ENCODE peak calls at places on chromosomes 13 and 19, in four cellular contexts. One of them, this sample, is unnamed.

GRCh38 chr19:48967346-48968178 is 2.5 kb downstream of the FTL start:
- DNase-seq in IMR-90: peak
- DNase-seq in neuronal stem cell: no peak
- DNase-seq in H1: no peak
- DNase-seq in this sample: peak

GRCh38 chr13:42548731-42549554 is 25.0 kb upstream of the TNFSF11 start:
- DNase-seq in IMR-90: no peak
- DNase-seq in neuronal stem cell: no peak
- DNase-seq in H1: no peak
- DNase-seq in this sample: no peak

GRCh38 chr13:110498765-110499164 is 62.8 kb downstream of the RAB20 start:
- DNase-seq in IMR-90: no peak
- DNase-seq in neuronal stem cell: no peak
- DNase-seq in H1: no peak
- DNase-seq in this sample: no peak

GRCh38 chr13:60402022-60402421 is 5.0 kb downstream of the TDRD3 start:
- DNase-seq in IMR-90: peak
- DNase-seq in neuronal stem cell: no peak
- DNase-seq in H1: no peak
- DNase-seq in this sample: no peak

GRCh38 chr19:1474765-1475351 is 4.2 kb downstream of the C19orf25 start:
- DNase-seq in IMR-90: no peak
- DNase-seq in neuronal stem cell: no peak
- DNase-seq in H1: no peak
- DNase-seq in this sample: no peak

GRCh38 chr19:29587518-29587986 is 18.5 kb upstream of the POP4 start:
- DNase-seq in IMR-90: peak
- DNase-seq in neuronal stem cell: no peak
- DNase-seq in H1: no peak
- DNase-seq in this sample: no peak

GRCh38 chr13:35514801-35515502 is 38.5 kb upstream of the MAB21L1 start:
- DNase-seq in IMR-90: no peak
- DNase-seq in neuronal stem cell: no peak
- DNase-seq in H1: no peak
- DNase-seq in this sample: no peak

GRCh38 chr13:50365300-50365682 is 350.0 kb downstream of the KCNRG start:
- DNase-seq in IMR-90: no peak
- DNase-seq in neuronal stem cell: no peak
- DNase-seq in H1: no peak
- DNase-seq in this sample: no peak

GRCh38 chr13:50123862-50124535 is 108.8 kb downstream of the KCNRG start:
- DNase-seq in IMR-90: peak
- DNase-seq in neuronal stem cell: peak
- DNase-seq in H1: peak
- DNase-seq in this sample: peak

GRCh38 chr19:19460761-19461265 is 54.5 kb downstream of the TSSK6 start:
- DNase-seq in IMR-90: peak
- DNase-seq in neuronal stem cell: no peak
- DNase-seq in H1: no peak
- DNase-seq in this sample: peak

GRCh38 chr19:4754248-4754647 is 30.6 kb upstream of the DPP9 start:
- DNase-seq in IMR-90: peak
- DNase-seq in neuronal stem cell: no peak
- DNase-seq in H1: no peak
- DNase-seq in this sample: no peak

GRCh38 chr13:35768551-35768950 is 292.1 kb upstream of the MAB21L1 start:
- DNase-seq in IMR-90: peak
- DNase-seq in neuronal stem cell: no peak
- DNase-seq in H1: no peak
- DNase-seq in this sample: no peak

GRCh38 chr19:49591731-49592485 is 926 bp downstream of the PRR12 start:
- DNase-seq in IMR-90: peak
- DNase-seq in neuronal stem cell: no peak
- DNase-seq in H1: peak
- DNase-seq in this sample: peak

GRCh38 chr13:71634605-71635443 is 232.2 kb downstream of the DACH1 start:
- DNase-seq in IMR-90: peak
- DNase-seq in neuronal stem cell: no peak
- DNase-seq in H1: no peak
- DNase-seq in this sample: no peak

GRCh38 chr13:40409278-40409677 is 257.2 kb downstream of the FOXO1 start:
- DNase-seq in IMR-90: no peak
- DNase-seq in neuronal stem cell: no peak
- DNase-seq in H1: no peak
- DNase-seq in this sample: no peak

GRCh38 chr19:46475976-46476375 is 4.6 kb upstream of the PNMA8A start:
- DNase-seq in IMR-90: peak
- DNase-seq in neuronal stem cell: no peak
- DNase-seq in H1: no peak
- DNase-seq in this sample: no peak

GRCh38 chr19:51297406-51297805 is 14.0 kb upstream of the IGLON5 start:
- DNase-seq in IMR-90: no peak
- DNase-seq in neuronal stem cell: no peak
- DNase-seq in H1: no peak
- DNase-seq in this sample: no peak

DNA sequence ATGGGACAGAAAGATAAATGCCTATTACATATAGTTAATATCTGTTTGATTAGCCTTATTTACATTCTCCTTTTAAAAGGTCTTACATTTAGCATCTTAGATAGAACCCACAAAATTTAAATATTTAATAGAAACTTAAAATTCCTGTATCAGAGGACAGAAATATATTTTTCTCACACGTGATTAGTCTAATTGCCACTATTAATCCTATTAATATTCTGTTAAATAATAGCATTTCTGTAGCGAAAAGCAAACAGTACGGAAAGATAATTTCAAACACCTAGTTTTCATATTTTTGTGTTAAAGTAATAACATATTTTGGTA is 380 bp upstream of the ZNF30 start:
- DNase-seq in IMR-90: no peak
- DNase-seq in neuronal stem cell: no peak
- DNase-seq in H1: no peak
- DNase-seq in this sample: no peak
- H3K9ac ChIP-seq in IMR-90: peak
- H3K9ac ChIP-seq in neuronal stem cell: no peak
- H3K9ac ChIP-seq in H1: no peak
- H3K9ac ChIP-seq in this sample: no peak

GRCh38 chr13:30667014-30667413 is 49.3 kb downstream of the USPL1 start:
- DNase-seq in IMR-90: no peak
- DNase-seq in neuronal stem cell: no peak
- DNase-seq in H1: no peak
- DNase-seq in this sample: no peak

GRCh38 chr13:30673669-30674521 is 56.2 kb downstream of the USPL1 start:
- DNase-seq in IMR-90: peak
- DNase-seq in neuronal stem cell: peak
- DNase-seq in H1: peak
- DNase-seq in this sample: peak

GRCh38 chr13:30668305-30668704 is 50.6 kb downstream of the USPL1 start:
- DNase-seq in IMR-90: no peak
- DNase-seq in neuronal stem cell: no peak
- DNase-seq in H1: no peak
- DNase-seq in this sample: no peak

GRCh38 chr13:30666113-30666512 is 48.4 kb downstream of the USPL1 start:
- DNase-seq in IMR-90: no peak
- DNase-seq in neuronal stem cell: no peak
- DNase-seq in H1: no peak
- DNase-seq in this sample: no peak

GRCh38 chr13:30671271-30671815 is 53.6 kb downstream of the USPL1 start:
- DNase-seq in IMR-90: no peak
- DNase-seq in neuronal stem cell: no peak
- DNase-seq in H1: no peak
- DNase-seq in this sample: no peak
- H2AK5ac ChIP-seq in IMR-90: no peak
- H2AK5ac ChIP-seq in neuronal stem cell: no peak
- H2AK5ac ChIP-seq in H1: no peak
- H2AK5ac ChIP-seq in this sample: no peak

GRCh38 chr19:23118400-23118799 is 1.6 kb downstream of the ZNF730 start:
- DNase-seq in IMR-90: no peak
- DNase-seq in neuronal stem cell: no peak
- DNase-seq in H1: no peak
- DNase-seq in this sample: peak

DNA sequence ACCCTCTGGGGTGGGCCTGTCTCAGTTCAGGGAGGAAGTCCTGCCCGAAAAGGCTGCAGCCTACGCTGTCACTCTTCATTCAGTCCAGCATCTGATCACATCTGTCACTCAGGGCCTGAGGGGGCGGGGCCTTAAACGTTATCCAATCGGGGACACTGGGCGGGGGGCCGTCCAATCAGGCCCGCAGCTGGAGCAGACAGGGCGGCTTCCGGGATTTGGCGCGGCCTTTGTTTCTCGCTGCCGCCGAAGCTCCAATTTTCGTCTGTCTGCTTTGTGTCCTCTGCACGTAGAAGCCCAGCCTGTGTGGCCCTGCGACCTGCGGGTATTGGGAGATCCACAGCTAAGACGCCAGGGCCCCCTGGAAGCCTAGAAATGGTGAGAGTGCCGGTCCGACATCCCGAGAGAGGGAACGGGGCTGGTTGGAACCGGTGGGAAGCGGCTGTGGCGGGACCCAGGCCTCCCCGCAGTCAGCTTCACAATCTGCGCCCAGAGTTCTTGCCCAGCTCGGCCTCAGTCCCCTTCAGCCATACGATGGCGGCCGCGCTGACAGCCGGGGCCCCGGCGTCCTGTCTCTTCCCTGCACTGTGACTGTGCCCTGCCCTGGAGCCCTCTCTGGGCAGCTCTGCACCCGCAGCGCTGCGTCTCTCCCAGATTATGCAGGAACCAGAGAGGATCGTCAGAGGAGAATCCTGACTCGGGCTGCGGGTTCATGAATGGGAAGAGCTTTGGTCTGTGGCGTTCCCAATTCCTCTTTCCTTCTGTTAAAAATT is at the start of gene ZNF730:
- DNase-seq in IMR-90: peak
- DNase-seq in neuronal stem cell: peak
- DNase-seq in H1: peak
- DNase-seq in this sample: peak
- H3K4ac ChIP-seq in IMR-90: no peak
- H3K4ac ChIP-seq in neuronal stem cell: no peak
- H3K4ac ChIP-seq in H1: no peak
- H3K4ac ChIP-seq in this sample: no peak

GRCh38 chr19:7072541-7072940 is 3.0 kb downstream of the ZNF557 start:
- DNase-seq in IMR-90: no peak
- DNase-seq in neuronal stem cell: no peak
- DNase-seq in H1: no peak
- DNase-seq in this sample: no peak

GRCh38 chr19:7067716-7068115 is 1.8 kb upstream of the ZNF557 start:
- DNase-seq in IMR-90: peak
- DNase-seq in neuronal stem cell: no peak
- DNase-seq in H1: no peak
- DNase-seq in this sample: no peak

GRCh38 chr19:7068599-7068998 is 904 bp upstream of the ZNF557 start:
- DNase-seq in IMR-90: no peak
- DNase-seq in neuronal stem cell: no peak
- DNase-seq in H1: no peak
- DNase-seq in this sample: no peak

GRCh38 chr19:7069904-7070226 is 362 bp downstream of the ZNF557 start:
- DNase-seq in IMR-90: no peak
- DNase-seq in neuronal stem cell: peak
- DNase-seq in H1: no peak
- DNase-seq in this sample: no peak

GRCh38 chr19:7069042-7069903 is at the start of gene ZNF557:
- DNase-seq in IMR-90: peak
- DNase-seq in neuronal stem cell: peak
- DNase-seq in H1: peak
- DNase-seq in this sample: peak
- H3K9ac ChIP-seq in IMR-90: peak
- H3K9ac ChIP-seq in neuronal stem cell: peak
- H3K9ac ChIP-seq in H1: peak
- H3K9ac ChIP-seq in this sample: peak

GRCh38 chr19:43752287-43752875 is 2.4 kb downstream of the SMG9 start:
- DNase-seq in IMR-90: no peak
- DNase-seq in neuronal stem cell: no peak
- DNase-seq in H1: no peak
- DNase-seq in this sample: no peak

GRCh38 chr19:43754312-43754561 is 525 bp downstream of the SMG9 start:
- DNase-seq in IMR-90: no peak
- DNase-seq in neuronal stem cell: no peak
- DNase-seq in H1: no peak
- DNase-seq in this sample: no peak

GRCh38 chr19:43755256-43755801 is 567 bp upstream of the SMG9 start:
- DNase-seq in IMR-90: peak
- DNase-seq in neuronal stem cell: peak
- DNase-seq in H1: peak
- DNase-seq in this sample: peak

GRCh38 chr19:43751466-43752220 is 3.1 kb downstream of the SMG9 start:
- DNase-seq in IMR-90: peak
- DNase-seq in neuronal stem cell: no peak
- DNase-seq in H1: no peak
- DNase-seq in this sample: no peak

DNA sequence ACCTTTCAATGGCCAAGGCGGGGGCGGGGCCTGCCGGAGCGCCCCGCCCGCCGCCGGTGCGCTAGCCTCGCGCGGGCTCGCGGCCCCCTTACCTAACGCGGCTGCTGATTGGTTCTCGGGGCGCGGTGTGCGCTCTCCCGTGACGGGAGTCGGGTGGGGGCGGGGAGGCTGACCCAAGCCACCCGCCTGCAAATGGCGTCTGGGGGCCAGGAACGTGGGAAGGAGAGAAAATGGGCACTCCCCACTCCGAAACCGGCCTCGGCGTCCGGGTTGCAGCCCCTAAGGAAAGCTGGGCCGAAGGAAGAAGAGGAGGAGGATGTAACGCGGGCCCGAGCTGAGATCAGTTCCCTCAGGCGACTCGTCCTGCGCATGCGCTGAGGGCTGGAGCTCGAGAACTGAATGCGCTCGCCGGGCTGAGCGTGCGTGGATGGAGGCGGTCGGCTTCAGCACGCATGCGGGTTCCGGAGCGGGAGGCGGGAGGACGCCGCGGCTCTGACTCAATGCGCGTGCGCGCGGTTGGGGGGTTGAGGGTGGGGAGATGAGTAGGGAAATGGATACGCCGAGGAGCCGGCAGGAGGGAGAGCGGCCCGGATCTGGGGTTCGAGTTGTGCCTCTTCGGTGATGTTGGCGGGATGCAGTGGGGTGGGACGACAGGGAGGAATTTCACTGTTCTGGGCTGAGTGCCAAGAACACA is at the start of gene SMG9:
- DNase-seq in IMR-90: peak
- DNase-seq in neuronal stem cell: peak
- DNase-seq in H1: peak
- DNase-seq in this sample: peak
- H2AK5ac ChIP-seq in IMR-90: peak
- H2AK5ac ChIP-seq in neuronal stem cell: peak
- H2AK5ac ChIP-seq in H1: peak
- H2AK5ac ChIP-seq in this sample: no peak

GRCh38 chr19:30895946-30896345 is 453.3 kb downstream of the TSHZ3 start:
- DNase-seq in IMR-90: no peak
- DNase-seq in neuronal stem cell: no peak
- DNase-seq in H1: no peak
- DNase-seq in this sample: peak
- H3K4ac ChIP-seq in IMR-90: no peak
- H3K4ac ChIP-seq in neuronal stem cell: no peak
- H3K4ac ChIP-seq in H1: peak
- H3K4ac ChIP-seq in this sample: no peak

This sample was measured in H9.